ENCODE peak calls at places on chromosomes 6 and 20, in seven cellular contexts. L is HEK293T; G is CD8-positive, alpha-beta memory T cell; I is KBM-7; D is left ventricle myocardium inferior; E is AML-193; K is cardiac fibroblast. V is an unnamed sample.

GRCh38 chr6:30612687-30613248 is 4.3 kb downstream of the PPP1R10 start:
- DNase-seq in L (no peak), G (no peak), I (no peak), D (no peak), E (no peak), K (peak), V (peak)

GRCh38 chr6:30682181-30683117 is 4.0 kb downstream of the PPP1R18 start:
- DNase-seq in L (no peak), G (peak), I (peak), D (peak), E (peak), K (peak), V (peak)

GRCh38 chr6:30687659-30688431 is 1.4 kb upstream of the PPP1R18 start:
- DNase-seq in L (no peak), G (no peak), I (no peak), D (peak), E (no peak), K (peak), V (no peak)

GRCh38 chr6:19605624-19606023 is 231.5 kb upstream of the ID4 start:
- DNase-seq in L (no peak), G (no peak), I (no peak), D (no peak), E (no peak), K (no peak), V (no peak)

GRCh38 chr6:108838101-108838717 is 10.0 kb upstream of the ARMC2 start:
- DNase-seq in L (no peak), G (no peak), I (peak), D (no peak), E (no peak), K (peak), V (peak)

GRCh38 chr6:117482240-117483003 is at the start of gene DCBLD1:
- DNase-seq in L (peak), G (peak), I (peak), D (peak), E (peak), K (peak), V (peak)

GRCh38 chr6:144006731-144007454 is 1.2 kb downstream of the PLAGL1 start:
- DNase-seq in L (peak), G (no peak), I (no peak), D (no peak), E (no peak), K (peak), V (no peak)

GRCh38 chr6:142721213-142721920 is 223.6 kb downstream of the HIVEP2 start:
- DNase-seq in L (no peak), G (no peak), I (no peak), D (no peak), E (peak), K (no peak), V (no peak)

GRCh38 chr20:40694246-40694645 is 5.2 kb upstream of the MAFB start:
- DNase-seq in L (no peak), G (no peak), I (no peak), D (no peak), E (no peak), K (no peak), V (no peak)

GRCh38 chr6:1479095-1479494 is 89.7 kb downstream of the FOXF2 start:
- DNase-seq in L (no peak), G (no peak), I (no peak), D (no peak), E (no peak), K (peak), V (no peak)

GRCh38 chr6:157541618-157542404 is 160.8 kb downstream of the ZDHHC14 start:
- DNase-seq in L (no peak), G (no peak), I (no peak), D (no peak), E (no peak), K (no peak), V (no peak)

GRCh38 chr20:23257848-23258746 is 92.5 kb upstream of the NXT1 start:
- DNase-seq in L (no peak), G (no peak), I (peak), D (no peak), E (peak), K (peak), V (peak)

GRCh38 chr6:152270301-152270925 is 366.7 kb downstream of the SYNE1 start:
- DNase-seq in L (no peak), G (no peak), I (no peak), D (no peak), E (no peak), K (peak), V (peak)

GRCh38 chr6:33442283-33442682 is 12.1 kb upstream of the ZBTB9 start:
- DNase-seq in L (no peak), G (no peak), I (no peak), D (no peak), E (no peak), K (no peak), V (no peak)

GRCh38 chr20:8153281-8153908 is 21.3 kb downstream of the PLCB1 start:
- DNase-seq in L (no peak), G (no peak), I (no peak), D (no peak), E (peak), K (peak), V (peak)

GRCh38 chr20:23200914-23201313 is 114.8 kb upstream of the CD93 start:
- DNase-seq in L (peak), G (no peak), I (peak), D (no peak), E (peak), K (peak), V (peak)

GRCh38 chr6:41455818-41456217 is 90.4 kb upstream of the FOXP4 start:
- DNase-seq in L (no peak), G (no peak), I (no peak), D (no peak), E (no peak), K (no peak), V (no peak)

GRCh38 chr6:36195471-36196048 is 984 bp upstream of the BRPF3 start:
- DNase-seq in L (no peak), G (no peak), I (peak), D (no peak), E (no peak), K (no peak), V (no peak)

GRCh38 chr20:50304883-50305635 is 114.4 kb downstream of the CEBPB start:
- DNase-seq in L (no peak), G (no peak), I (no peak), D (peak), E (no peak), K (peak), V (no peak)

GRCh38 chr6:149452062-149452939 is 32.5 kb downstream of the ZC3H12D start:
- DNase-seq in L (no peak), G (no peak), I (no peak), D (no peak), E (no peak), K (no peak), V (no peak)

GRCh38 chr6:8194499-8194898 is 92.2 kb upstream of the EEF1E1 start:
- DNase-seq in L (no peak), G (no peak), I (no peak), D (no peak), E (no peak), K (peak), V (no peak)